ENCODE peak calls at places on chromosomes 2 and 18, in eight cellular contexts. One of them, this sample, is unnamed.
A peak's percentile ranks its signal among the peaks of the same experiment; 100 is the strongest.

GRCh38 chr2:218405365-218406208 is 5.9 kb downstream of the CTDSP1 start:
- DNase-seq in brain microvascular endothelial cell: no peak
- DNase-seq in mucosa of descending colon: peak; percentile 67
- DNase-seq in dorsolateral prefrontal cortex: no peak
- DNase-seq in breast epithelium: no peak
- DNase-seq in MCF 10A: no peak
- DNase-seq in epithelial cell of esophagus: no peak
- DNase-seq in Peyer's patch: peak; percentile 39
- DNase-seq in this sample: peak; percentile 29

GRCh38 chr2:42328148-42328833 is 32.7 kb downstream of the COX7A2L start:
- DNase-seq in breast epithelium: no peak
- DNase-seq in dorsolateral prefrontal cortex: no peak
- DNase-seq in epithelial cell of esophagus: peak; percentile 48
- DNase-seq in MCF 10A: peak; percentile 36
- DNase-seq in brain microvascular endothelial cell: no peak
- DNase-seq in mucosa of descending colon: no peak
- DNase-seq in Peyer's patch: no peak
- DNase-seq in this sample: no peak

GRCh38 chr2:29397743-29398142 is 282.5 kb downstream of the CLIP4 start:
- DNase-seq in mucosa of descending colon: no peak
- DNase-seq in breast epithelium: no peak
- DNase-seq in brain microvascular endothelial cell: no peak
- DNase-seq in MCF 10A: no peak
- DNase-seq in epithelial cell of esophagus: no peak
- DNase-seq in Peyer's patch: no peak
- DNase-seq in dorsolateral prefrontal cortex: no peak
- DNase-seq in this sample: no peak

GRCh38 chr2:21070322-21071257 is 26.7 kb upstream of the APOB start:
- DNase-seq in mucosa of descending colon: no peak
- DNase-seq in Peyer's patch: no peak
- DNase-seq in epithelial cell of esophagus: no peak
- DNase-seq in brain microvascular endothelial cell: no peak
- DNase-seq in MCF 10A: no peak
- DNase-seq in breast epithelium: no peak
- DNase-seq in dorsolateral prefrontal cortex: no peak
- DNase-seq in this sample: no peak

GRCh38 chr18:36817039-36817438 is 11.8 kb downstream of the TPGS2 start:
- DNase-seq in epithelial cell of esophagus: no peak
- DNase-seq in MCF 10A: no peak
- DNase-seq in brain microvascular endothelial cell: no peak
- DNase-seq in dorsolateral prefrontal cortex: no peak
- DNase-seq in breast epithelium: no peak
- DNase-seq in mucosa of descending colon: no peak
- DNase-seq in Peyer's patch: no peak
- DNase-seq in this sample: no peak

GRCh38 chr2:30744823-30745222 is 62.4 kb downstream of the CAPN13 start:
- DNase-seq in mucosa of descending colon: no peak
- DNase-seq in brain microvascular endothelial cell: no peak
- DNase-seq in epithelial cell of esophagus: no peak
- DNase-seq in dorsolateral prefrontal cortex: no peak
- DNase-seq in Peyer's patch: no peak
- DNase-seq in breast epithelium: no peak
- DNase-seq in MCF 10A: no peak
- DNase-seq in this sample: no peak

GRCh38 chr2:62014102-62014501 is 108.6 kb downstream of the COMMD1 start:
- DNase-seq in brain microvascular endothelial cell: peak; percentile 55
- DNase-seq in mucosa of descending colon: peak; percentile 56
- DNase-seq in MCF 10A: no peak
- DNase-seq in epithelial cell of esophagus: peak; percentile 1
- DNase-seq in breast epithelium: peak; percentile 57
- DNase-seq in dorsolateral prefrontal cortex: peak; percentile 72
- DNase-seq in Peyer's patch: no peak
- DNase-seq in this sample: no peak

GRCh38 chr2:189350515-189351209 is 90.6 kb upstream of the WDR75 start:
- DNase-seq in mucosa of descending colon: peak; percentile 21
- DNase-seq in dorsolateral prefrontal cortex: no peak
- DNase-seq in breast epithelium: no peak
- DNase-seq in MCF 10A: peak; percentile 34
- DNase-seq in epithelial cell of esophagus: no peak
- DNase-seq in brain microvascular endothelial cell: peak; percentile 92
- DNase-seq in Peyer's patch: no peak
- DNase-seq in this sample: no peak

GRCh38 chr2:175742367-175742766 is 259.7 kb downstream of the LNPK start:
- DNase-seq in mucosa of descending colon: no peak
- DNase-seq in Peyer's patch: no peak
- DNase-seq in epithelial cell of esophagus: peak; percentile 54
- DNase-seq in breast epithelium: no peak
- DNase-seq in MCF 10A: peak; percentile 13
- DNase-seq in dorsolateral prefrontal cortex: no peak
- DNase-seq in brain microvascular endothelial cell: peak; percentile 77
- DNase-seq in this sample: no peak

GRCh38 chr2:222919841-222920609 is 59.2 kb downstream of the ACSL3 start:
- DNase-seq in dorsolateral prefrontal cortex: no peak
- DNase-seq in brain microvascular endothelial cell: peak; percentile 88
- DNase-seq in breast epithelium: no peak
- DNase-seq in MCF 10A: peak; percentile 60
- DNase-seq in Peyer's patch: no peak
- DNase-seq in epithelial cell of esophagus: peak; percentile 44
- DNase-seq in mucosa of descending colon: no peak
- DNase-seq in this sample: no peak

GRCh38 chr2:138846216-138846821 is 66.1 kb upstream of the NXPH2 start:
- DNase-seq in dorsolateral prefrontal cortex: no peak
- DNase-seq in mucosa of descending colon: peak; percentile 11
- DNase-seq in brain microvascular endothelial cell: peak; percentile 2
- DNase-seq in breast epithelium: no peak
- DNase-seq in Peyer's patch: no peak
- DNase-seq in MCF 10A: peak; percentile 51
- DNase-seq in epithelial cell of esophagus: peak; percentile 49
- DNase-seq in this sample: no peak

GRCh38 chr2:27727257-27727656 is 44.3 kb upstream of the MRPL33 start:
- DNase-seq in epithelial cell of esophagus: no peak
- DNase-seq in Peyer's patch: no peak
- DNase-seq in brain microvascular endothelial cell: no peak
- DNase-seq in mucosa of descending colon: peak; percentile 30
- DNase-seq in breast epithelium: no peak
- DNase-seq in dorsolateral prefrontal cortex: no peak
- DNase-seq in MCF 10A: no peak
- DNase-seq in this sample: no peak

GRCh38 chr2:235098736-235099494 is 147.1 kb downstream of the SH3BP4 start:
- DNase-seq in epithelial cell of esophagus: no peak
- DNase-seq in breast epithelium: no peak
- DNase-seq in brain microvascular endothelial cell: no peak
- DNase-seq in mucosa of descending colon: no peak
- DNase-seq in Peyer's patch: no peak
- DNase-seq in MCF 10A: peak; percentile 16
- DNase-seq in dorsolateral prefrontal cortex: no peak
- DNase-seq in this sample: no peak

GRCh38 chr18:49565656-49566055 is 3.8 kb downstream of the LIPG start:
- DNase-seq in epithelial cell of esophagus: no peak
- DNase-seq in brain microvascular endothelial cell: no peak
- DNase-seq in MCF 10A: no peak
- DNase-seq in dorsolateral prefrontal cortex: no peak
- DNase-seq in mucosa of descending colon: peak; percentile 36
- DNase-seq in Peyer's patch: no peak
- DNase-seq in breast epithelium: no peak
- DNase-seq in this sample: no peak

GRCh38 chr2:112880081-112880531 is 30.9 kb upstream of the IL37 start:
- DNase-seq in epithelial cell of esophagus: peak; percentile 68
- DNase-seq in dorsolateral prefrontal cortex: no peak
- DNase-seq in breast epithelium: no peak
- DNase-seq in MCF 10A: peak; percentile 44
- DNase-seq in brain microvascular endothelial cell: peak; percentile 86
- DNase-seq in Peyer's patch: no peak
- DNase-seq in mucosa of descending colon: no peak
- DNase-seq in this sample: no peak

GRCh38 chr2:232522014-232522854 is 2.0 kb downstream of the PRSS56 start:
- DNase-seq in Peyer's patch: peak; percentile 39
- DNase-seq in breast epithelium: no peak
- DNase-seq in dorsolateral prefrontal cortex: no peak
- DNase-seq in MCF 10A: peak; percentile 38
- DNase-seq in epithelial cell of esophagus: peak; percentile 38
- DNase-seq in mucosa of descending colon: peak; percentile 76
- DNase-seq in brain microvascular endothelial cell: no peak
- DNase-seq in this sample: peak; percentile 71
- TF ChIP-seq CTCF in Peyer's patch: peak; percentile 94
- TF ChIP-seq CTCF in breast epithelium: no peak
- TF ChIP-seq CTCF in dorsolateral prefrontal cortex: peak; percentile 94
- TF ChIP-seq CTCF in MCF 10A: peak; percentile 90
- TF ChIP-seq CTCF in epithelial cell of esophagus: peak; percentile 21
- TF ChIP-seq CTCF in mucosa of descending colon: peak; percentile 86
- TF ChIP-seq CTCF in brain microvascular endothelial cell: peak; percentile 41
- TF ChIP-seq CTCF in this sample: peak; percentile 94

GRCh38 chr2:158047156-158047611 is 54.5 kb upstream of the UPP2 start:
- DNase-seq in Peyer's patch: no peak
- DNase-seq in dorsolateral prefrontal cortex: no peak
- DNase-seq in mucosa of descending colon: no peak
- DNase-seq in brain microvascular endothelial cell: no peak
- DNase-seq in epithelial cell of esophagus: no peak
- DNase-seq in breast epithelium: no peak
- DNase-seq in MCF 10A: no peak
- DNase-seq in this sample: no peak

GRCh38 chr2:158048327-158048726 is 53.3 kb upstream of the UPP2 start:
- DNase-seq in MCF 10A: no peak
- DNase-seq in breast epithelium: no peak
- DNase-seq in dorsolateral prefrontal cortex: no peak
- DNase-seq in Peyer's patch: no peak
- DNase-seq in brain microvascular endothelial cell: no peak
- DNase-seq in epithelial cell of esophagus: no peak
- DNase-seq in mucosa of descending colon: no peak
- DNase-seq in this sample: no peak

GRCh38 chr2:158042666-158043065 is 59.0 kb upstream of the UPP2 start:
- DNase-seq in Peyer's patch: no peak
- DNase-seq in MCF 10A: no peak
- DNase-seq in breast epithelium: no peak
- DNase-seq in mucosa of descending colon: no peak
- DNase-seq in epithelial cell of esophagus: no peak
- DNase-seq in dorsolateral prefrontal cortex: no peak
- DNase-seq in brain microvascular endothelial cell: no peak
- DNase-seq in this sample: no peak

GRCh38 chr2:158043181-158043948 is 58.3 kb upstream of the UPP2 start:
- DNase-seq in MCF 10A: peak; percentile 47
- DNase-seq in dorsolateral prefrontal cortex: no peak
- DNase-seq in mucosa of descending colon: no peak
- DNase-seq in Peyer's patch: no peak
- DNase-seq in breast epithelium: no peak
- DNase-seq in brain microvascular endothelial cell: no peak
- DNase-seq in epithelial cell of esophagus: no peak
- DNase-seq in this sample: no peak

DNA sequence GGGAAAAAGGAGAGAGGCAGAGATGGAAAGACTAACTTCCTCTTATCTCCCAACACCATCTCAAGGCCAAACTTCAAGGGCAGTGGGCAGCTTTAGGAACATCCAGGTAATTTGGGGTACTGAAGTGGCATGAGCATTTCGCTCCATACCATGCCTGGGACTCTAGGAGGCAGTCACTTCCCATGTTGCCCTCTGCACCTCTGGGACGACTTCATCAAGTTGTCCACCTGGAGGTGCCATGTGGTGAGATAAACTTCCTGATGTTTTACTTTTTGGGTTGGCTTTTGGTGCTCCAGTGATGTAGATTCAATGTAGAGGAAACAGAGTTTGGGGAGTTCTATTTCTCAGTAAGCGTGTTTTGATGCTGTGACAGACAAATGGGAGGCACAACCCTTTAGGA is 56.3 kb upstream of the UPP2 start:
- DNase-seq in breast epithelium: no peak
- DNase-seq in Peyer's patch: no peak
- DNase-seq in MCF 10A: peak; percentile 15
- DNase-seq in brain microvascular endothelial cell: no peak
- DNase-seq in mucosa of descending colon: peak; percentile 42
- DNase-seq in dorsolateral prefrontal cortex: no peak
- DNase-seq in epithelial cell of esophagus: no peak
- DNase-seq in this sample: no peak
- TF ChIP-seq CTCF in breast epithelium: no peak
- TF ChIP-seq CTCF in Peyer's patch: peak; percentile 22
- TF ChIP-seq CTCF in MCF 10A: no peak
- TF ChIP-seq CTCF in brain microvascular endothelial cell: peak; percentile 9
- TF ChIP-seq CTCF in mucosa of descending colon: peak; percentile 23
- TF ChIP-seq CTCF in dorsolateral prefrontal cortex: no peak
- TF ChIP-seq CTCF in epithelial cell of esophagus: no peak
- TF ChIP-seq CTCF in this sample: no peak

GRCh38 chr2:196610796-196611195 is 28.7 kb upstream of the CCDC150 start:
- DNase-seq in Peyer's patch: no peak
- DNase-seq in brain microvascular endothelial cell: no peak
- DNase-seq in MCF 10A: no peak
- DNase-seq in epithelial cell of esophagus: no peak
- DNase-seq in mucosa of descending colon: no peak
- DNase-seq in dorsolateral prefrontal cortex: no peak
- DNase-seq in breast epithelium: no peak
- DNase-seq in this sample: no peak

GRCh38 chr2:196617430-196617829 is 22.1 kb upstream of the CCDC150 start:
- DNase-seq in MCF 10A: no peak
- DNase-seq in breast epithelium: no peak
- DNase-seq in brain microvascular endothelial cell: no peak
- DNase-seq in dorsolateral prefrontal cortex: no peak
- DNase-seq in mucosa of descending colon: no peak
- DNase-seq in Peyer's patch: no peak
- DNase-seq in epithelial cell of esophagus: no peak
- DNase-seq in this sample: no peak

GRCh38 chr2:196618661-196619060 is 20.9 kb upstream of the CCDC150 start:
- DNase-seq in brain microvascular endothelial cell: no peak
- DNase-seq in mucosa of descending colon: no peak
- DNase-seq in dorsolateral prefrontal cortex: no peak
- DNase-seq in breast epithelium: no peak
- DNase-seq in Peyer's patch: no peak
- DNase-seq in MCF 10A: no peak
- DNase-seq in epithelial cell of esophagus: no peak
- DNase-seq in this sample: no peak

GRCh38 chr2:196609806-196610205 is 29.7 kb upstream of the CCDC150 start:
- DNase-seq in breast epithelium: no peak
- DNase-seq in mucosa of descending colon: no peak
- DNase-seq in Peyer's patch: no peak
- DNase-seq in MCF 10A: no peak
- DNase-seq in dorsolateral prefrontal cortex: no peak
- DNase-seq in epithelial cell of esophagus: no peak
- DNase-seq in brain microvascular endothelial cell: no peak
- DNase-seq in this sample: no peak

GRCh38 chr2:196613302-196613701 is 26.2 kb upstream of the CCDC150 start:
- DNase-seq in brain microvascular endothelial cell: no peak
- DNase-seq in Peyer's patch: no peak
- DNase-seq in epithelial cell of esophagus: no peak
- DNase-seq in dorsolateral prefrontal cortex: no peak
- DNase-seq in MCF 10A: no peak
- DNase-seq in breast epithelium: no peak
- DNase-seq in mucosa of descending colon: no peak
- DNase-seq in this sample: no peak
- TF ChIP-seq CTCF in brain microvascular endothelial cell: peak; percentile 21
- TF ChIP-seq CTCF in Peyer's patch: no peak
- TF ChIP-seq CTCF in epithelial cell of esophagus: peak; percentile 6
- TF ChIP-seq CTCF in dorsolateral prefrontal cortex: peak; percentile 33
- TF ChIP-seq CTCF in MCF 10A: no peak
- TF ChIP-seq CTCF in breast epithelium: no peak
- TF ChIP-seq CTCF in mucosa of descending colon: no peak
- TF ChIP-seq CTCF in this sample: no peak

DNA sequence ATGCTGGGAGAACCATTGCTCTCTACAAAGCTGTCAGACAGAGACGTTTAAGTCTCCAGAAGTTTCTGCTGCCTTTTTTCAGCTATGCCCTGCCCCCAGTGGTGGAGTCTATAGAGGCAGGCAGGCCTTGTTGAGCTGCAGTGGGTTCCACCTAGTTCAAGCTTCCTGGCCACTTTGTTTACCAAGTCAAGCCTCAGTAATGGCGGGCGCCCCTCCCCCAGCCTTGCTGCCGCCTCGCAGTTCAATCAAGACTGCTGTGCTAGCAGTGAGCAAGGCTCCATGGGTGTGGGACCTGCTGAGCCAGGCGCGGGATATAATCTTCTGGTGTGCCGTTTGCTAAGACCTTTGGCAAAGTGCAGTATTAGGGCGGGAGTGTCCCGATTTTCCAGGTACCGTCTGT is 52.7 kb upstream of the SCYGR2 start:
- DNase-seq in breast epithelium: no peak
- DNase-seq in epithelial cell of esophagus: peak; percentile 5
- DNase-seq in brain microvascular endothelial cell: peak; percentile 2
- DNase-seq in MCF 10A: peak; percentile 16
- DNase-seq in Peyer's patch: no peak
- DNase-seq in mucosa of descending colon: peak; percentile 12
- DNase-seq in dorsolateral prefrontal cortex: no peak
- DNase-seq in this sample: no peak
- TF ChIP-seq CTCF in breast epithelium: no peak
- TF ChIP-seq CTCF in epithelial cell of esophagus: peak; percentile 13
- TF ChIP-seq CTCF in brain microvascular endothelial cell: peak; percentile 46
- TF ChIP-seq CTCF in MCF 10A: no peak
- TF ChIP-seq CTCF in Peyer's patch: no peak
- TF ChIP-seq CTCF in mucosa of descending colon: no peak
- TF ChIP-seq CTCF in dorsolateral prefrontal cortex: no peak
- TF ChIP-seq CTCF in this sample: no peak